ENCODE peak calls at places on chromosomes 5 and 9, in four cellular contexts. W is mesendoderm, K is fibroblast of mammary gland, Q is endothelial cell of umbilical vein. R is an unnamed sample.

GRCh38 chr9:93680445-93681315 is 104.3 kb downstream of the PHF2 start:
- DNase-seq in W (no peak), K (no peak), Q (no peak), R (peak; percentile 11)

GRCh38 chr9:130446111-130446861 is 1.5 kb downstream of the ASS1 start:
- DNase-seq in W (peak; percentile 74), K (peak; percentile 98), Q (no peak), R (peak; percentile 66)

GRCh38 chr5:141874262-141874964 is 3.8 kb downstream of the PCDH1 start:
- DNase-seq in W (no peak), K (no peak), Q (no peak), R (no peak)

GRCh38 chr5:83964235-83964634 is 243.6 kb upstream of the HAPLN1 start:
- DNase-seq in W (peak; percentile 60), K (no peak), Q (peak; percentile 32), R (no peak)

GRCh38 chr5:61755726-61756125 is 423.7 kb downstream of the ZSWIM6 start:
- DNase-seq in W (no peak), K (no peak), Q (no peak), R (no peak)

GRCh38 chr5:43294226-43294625 is 19.0 kb downstream of the HMGCS1 start:
- DNase-seq in W (no peak), K (peak; percentile 42), Q (peak; percentile 14), R (no peak)

GRCh38 chr5:54446169-54446786 is 9.2 kb upstream of the HSPB3 start:
- DNase-seq in W (no peak), K (no peak), Q (no peak), R (no peak)

GRCh38 chr9:89714316-89714715 is 109.5 kb downstream of the GADD45G start:
- DNase-seq in W (no peak), K (peak; percentile 8), Q (no peak), R (no peak)

GRCh38 chr5:158785397-158785796 is 314.3 kb downstream of the EBF1 start:
- DNase-seq in W (no peak), K (no peak), Q (no peak), R (no peak)

GRCh38 chr9:35636135-35636876 is 14.4 kb downstream of the SIT1 start:
- DNase-seq in W (no peak), K (no peak), Q (no peak), R (no peak)

GRCh38 chr5:129460121-129460950 is at the start of gene ADAMTS19:
- DNase-seq in W (peak; percentile 86), K (peak; percentile 56), Q (peak; percentile 37), R (no peak)

GRCh38 chr5:32241034-32241783 is 67.1 kb upstream of the GOLPH3 start:
- DNase-seq in W (no peak), K (no peak), Q (no peak), R (no peak)

GRCh38 chr5:146622391-146622790 is 106.4 kb upstream of the GPR151 start:
- DNase-seq in W (no peak), K (no peak), Q (no peak), R (no peak)

GRCh38 chr9:111991179-111991578 is 94.6 kb downstream of the UGCG start:
- DNase-seq in W (no peak), K (no peak), Q (no peak), R (no peak)

GRCh38 chr5:84403773-84404172 is 19.1 kb upstream of the EDIL3 start:
- DNase-seq in W (no peak), K (peak; percentile 93), Q (peak; percentile 37), R (no peak)

DNA sequence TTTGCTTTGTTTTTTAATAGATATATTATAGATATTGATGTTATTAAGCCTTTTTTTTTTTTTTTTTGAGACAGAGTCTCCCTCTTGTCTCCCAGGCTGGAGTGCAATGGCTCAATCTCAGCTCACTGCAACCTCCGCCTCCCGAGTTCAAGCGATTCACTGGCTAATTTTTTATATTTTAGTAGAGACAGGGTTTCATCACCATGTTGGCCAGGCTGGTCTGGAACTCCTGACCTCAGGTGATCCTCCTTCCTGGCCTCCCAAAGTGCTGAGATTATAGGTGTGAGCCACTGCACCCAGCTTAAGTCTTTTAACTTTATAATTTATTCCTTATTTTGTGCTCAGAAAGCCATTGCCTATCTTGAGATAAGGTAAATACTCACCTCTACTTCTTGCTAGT is 24.2 kb upstream of the RAD23B start:
- DNase-seq in W (no peak), K (no peak), Q (no peak), R (no peak)
- H3K4me3 ChIP-seq in W (no peak overlapping the region), K (no peak overlapping the region), Q (no peak overlapping the region), R (no peak overlapping the region)

DNA sequence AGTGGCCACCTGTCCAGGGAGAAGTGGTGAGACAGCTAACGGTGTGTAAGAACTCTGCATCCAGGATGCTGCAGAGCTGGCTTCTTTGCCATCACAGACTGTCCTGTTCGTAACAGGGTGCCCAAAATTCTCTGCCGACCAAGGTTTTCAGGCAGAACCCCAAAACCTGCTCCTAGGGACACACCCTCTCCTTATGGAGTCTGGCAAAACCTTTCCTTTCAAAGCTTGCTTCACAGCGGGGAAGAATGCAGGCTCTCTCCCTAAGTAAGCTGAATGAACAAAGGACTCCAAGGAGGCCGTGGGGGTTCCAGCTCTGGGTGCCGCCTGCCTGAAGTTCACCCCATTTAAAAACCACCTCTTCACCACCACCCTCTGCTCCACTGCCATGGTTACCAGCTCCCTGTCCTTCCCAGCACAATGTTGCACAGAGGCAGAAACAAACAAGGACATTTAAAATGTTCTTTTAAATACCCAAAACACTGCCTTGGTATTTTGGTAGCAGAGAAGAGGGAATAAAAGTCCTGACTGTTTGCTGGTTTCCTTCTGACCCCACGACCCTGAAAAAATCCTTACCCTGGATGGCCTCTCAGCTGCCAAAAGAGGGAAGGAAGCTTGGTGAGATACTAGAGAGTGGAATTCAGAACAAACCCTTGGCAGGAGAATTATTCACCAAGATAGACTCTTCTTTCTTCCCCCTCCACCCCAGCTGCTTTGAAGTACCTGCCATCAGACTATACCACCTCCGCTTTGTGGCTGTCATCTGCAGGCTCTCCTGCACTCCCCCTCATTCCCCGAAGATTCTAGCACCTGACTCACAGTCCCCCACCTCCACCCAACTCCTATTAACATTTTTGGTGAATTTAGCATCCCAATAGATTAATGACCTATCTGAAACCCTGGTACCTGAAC is 7.1 kb upstream of the KLF9 start:
- DNase-seq in W (peak; percentile 19), K (peak; percentile 78), Q (peak; percentile 44), R (no peak)
- H3K4me3 ChIP-seq in W (no peak overlapping the region), K (peak overlapping the region; percentile 49), Q (no peak overlapping the region), R (no peak overlapping the region)

DNA sequence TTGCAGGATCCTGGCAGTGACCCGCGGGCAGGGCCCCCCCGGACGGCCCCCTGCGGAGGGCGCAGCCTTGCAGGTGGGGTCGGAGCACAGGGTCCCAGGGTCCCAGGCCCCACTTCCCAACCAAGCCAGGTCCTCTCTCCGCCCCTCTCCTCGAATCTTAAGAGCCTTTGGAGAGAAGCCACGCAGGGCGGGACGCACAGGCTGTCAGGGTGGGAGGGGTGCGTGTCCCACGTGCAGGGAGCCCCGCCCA is 18.4 kb upstream of the EGFL7 start:
- DNase-seq in W (no peak), K (peak; percentile 54), Q (peak; percentile 82), R (no peak)
- H3K4me3 ChIP-seq in W (no peak overlapping the region), K (no peak overlapping the region), Q (peak overlapping the region; percentile 54), R (no peak overlapping the region)

DNA sequence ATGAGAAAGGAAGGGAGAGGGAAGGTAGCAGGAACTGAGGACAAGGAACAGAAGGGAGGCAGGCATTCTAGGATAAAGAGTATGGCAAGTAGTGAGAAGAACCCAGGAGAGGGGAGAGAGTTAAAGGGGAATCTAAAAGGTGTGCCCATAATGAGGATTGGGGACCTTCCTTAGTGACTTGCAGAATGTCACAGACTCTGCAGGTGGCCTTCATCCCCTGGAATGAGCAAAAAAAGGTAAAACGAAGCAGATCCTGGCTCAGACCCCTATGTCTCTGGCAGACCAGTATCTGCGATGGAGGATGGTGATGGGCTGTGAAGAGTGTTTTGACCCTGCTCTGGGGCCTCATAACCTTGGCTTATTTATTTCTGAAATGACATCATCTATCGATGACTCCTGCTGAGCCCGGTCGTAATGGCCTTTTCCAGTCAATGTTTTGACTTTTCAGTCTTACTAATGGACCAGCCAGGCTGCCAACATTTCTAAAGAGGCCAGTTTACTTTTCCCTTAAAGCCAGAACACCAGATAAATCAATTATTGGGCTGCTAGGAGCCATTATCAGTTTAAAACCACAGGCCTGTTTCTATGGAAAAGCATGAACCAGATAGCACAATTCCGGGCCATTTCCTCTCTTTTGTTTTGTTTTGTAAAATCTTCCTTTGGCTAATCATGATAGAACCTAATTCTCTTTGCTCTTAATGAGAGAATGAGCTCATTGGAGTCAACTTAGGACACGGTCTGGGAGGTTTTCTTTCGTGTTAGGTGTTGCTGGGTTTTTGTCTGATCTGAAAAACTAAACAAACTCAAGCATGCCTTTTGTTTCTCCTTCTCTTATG is 3.1 kb downstream of the TMOD1 start:
- DNase-seq in W (peak; percentile 70), K (peak; percentile 49), Q (peak; percentile 56), R (no peak)
- H3K4me3 ChIP-seq in W (no peak overlapping the region), K (no peak overlapping the region), Q (no peak overlapping the region), R (no peak overlapping the region)

R was measured in Caco-2.